ENCODE peak calls at places on chromosomes 5 and 9, in ten cellular contexts. M, K, D, X, P, F, S, I, B and T are unnamed samples.

GRCh38 chr9:32427111-32427873 is 42.8 kb downstream of the ACO1 start:
- DNase-seq in K (no peak), S (no peak), B (peak), D (peak), P (no peak), X (peak), F (no peak), M (peak), I (peak), T (peak)

GRCh38 chr9:112186695-112187094 is 11.6 kb upstream of the SUSD1 start:
- DNase-seq in F (no peak), P (no peak), D (no peak), S (no peak), B (no peak), X (no peak), M (no peak), K (no peak), I (no peak), T (no peak)

GRCh38 chr5:134409321-134409720 is 2.4 kb downstream of the CDKN2AIPNL start:
- DNase-seq in D (no peak), P (no peak), F (no peak), I (no peak), K (no peak), M (no peak), S (no peak), B (no peak), X (no peak), T (no peak)

GRCh38 chr5:116550082-116550481 is 24.5 kb downstream of the SEMA6A start:
- DNase-seq in S (no peak), P (no peak), B (no peak), F (no peak), I (no peak), K (no peak), M (no peak), X (no peak), D (no peak), T (no peak)

GRCh38 chr5:146762830-146763229 is 115.7 kb downstream of the PPP2R2B start:
- DNase-seq in M (no peak), F (no peak), B (no peak), D (no peak), I (no peak), S (no peak), K (no peak), P (no peak), X (no peak), T (no peak)

GRCh38 chr9:90939367-90939766 is 137.7 kb downstream of the SYK start:
- DNase-seq in F (no peak), X (no peak), K (no peak), I (no peak), D (no peak), P (no peak), B (no peak), M (no peak), S (no peak), T (no peak)

GRCh38 chr9:96080364-96080763 is 204.9 kb downstream of the ERCC6L2 start:
- DNase-seq in B (no peak), M (no peak), F (no peak), D (peak), P (no peak), K (no peak), X (no peak), S (no peak), I (no peak), T (no peak)

GRCh38 chr9:129059796-129060785 is 20.8 kb upstream of the DOLPP1 start:
- DNase-seq in X (no peak), K (no peak), P (no peak), I (no peak), F (no peak), B (no peak), D (no peak), S (no peak), M (no peak), T (no peak)

GRCh38 chr5:94174748-94175411 is 433.5 kb upstream of the POU5F2 start:
- DNase-seq in M (peak), X (peak), D (peak), S (no peak), B (no peak), F (no peak), K (no peak), P (no peak), I (no peak), T (peak)

GRCh38 chr5:77443670-77444069 is 48.4 kb downstream of the WDR41 start:
- DNase-seq in M (no peak), X (no peak), D (no peak), B (no peak), S (no peak), I (no peak), K (no peak), P (no peak), F (no peak), T (no peak)